ENCODE peak calls at places on chromosomes 6 and 20, in five cellular contexts. E, J, A, T and Q are unnamed samples.
A peak's percentile ranks its signal among the peaks of the same experiment; 100 is the strongest.

GRCh38 chr6:7878401-7878964 is 32.1 kb downstream of the TXNDC5 start:
- DNase-seq in E (no peak), J (no peak), A (no peak), T (peak; percentile 29), Q (no peak)

GRCh38 chr20:48975955-48976354 is 54.4 kb downstream of the ARFGEF2 start:
- DNase-seq in E (no peak), J (no peak), A (no peak), T (peak; percentile 43), Q (no peak)

GRCh38 chr6:74932214-74932923 is 273.5 kb downstream of the COL12A1 start:
- DNase-seq in E (no peak), J (no peak), A (no peak), T (no peak), Q (no peak)

GRCh38 chr6:170166511-170167122 is 124.3 kb downstream of the DLL1 start:
- DNase-seq in E (no peak), J (no peak), A (peak; percentile 8), T (no peak), Q (no peak)

GRCh38 chr6:164276211-164276610 is 861.7 kb downstream of the QKI start:
- DNase-seq in E (no peak), J (no peak), A (no peak), T (no peak), Q (no peak)

GRCh38 chr6:168313371-168314028 is 6.1 kb downstream of the DACT2 start:
- DNase-seq in E (no peak), J (no peak), A (no peak), T (no peak), Q (peak; percentile 60)

GRCh38 chr6:37654727-37655500 is 42.8 kb downstream of the MDGA1 start:
- DNase-seq in E (no peak), J (no peak), A (no peak), T (no peak), Q (no peak)

GRCh38 chr20:208937-209566 is 18.0 kb upstream of the DEFB129 start:
- DNase-seq in E (no peak), J (no peak), A (no peak), T (peak; percentile 76), Q (no peak)

GRCh38 chr6:34235605-34236422 is 859 bp upstream of the HMGA1 start:
- DNase-seq in E (peak; percentile 45), J (peak; percentile 78), A (peak; percentile 34), T (peak; percentile 57), Q (peak; percentile 73)

GRCh38 chr6:31094389-31094881 is 17.9 kb downstream of the C6orf15 start:
- DNase-seq in E (no peak), J (no peak), A (peak; percentile 24), T (no peak), Q (peak; percentile 38)

GRCh38 chr6:134722429-134722828 is 227.5 kb downstream of the ALDH8A1 start:
- DNase-seq in E (no peak), J (no peak), A (no peak), T (no peak), Q (no peak)

GRCh38 chr6:17633465-17634188 is 33.5 kb downstream of the FAM8A1 start:
- DNase-seq in E (no peak), J (no peak), A (no peak), T (no peak), Q (no peak)

GRCh38 chr20:24337074-24337473 is 132.4 kb upstream of the SYNDIG1 start:
- DNase-seq in E (no peak), J (no peak), A (no peak), T (no peak), Q (no peak)

GRCh38 chr20:32501709-32502108 is 83.4 kb downstream of the NOL4L start:
- DNase-seq in E (no peak), J (no peak), A (no peak), T (peak; percentile 51), Q (no peak)

GRCh38 chr6:155595264-155595663 is 139.6 kb upstream of the NOX3 start:
- DNase-seq in E (no peak), J (no peak), A (no peak), T (no peak), Q (no peak)

GRCh38 chr6:3229566-3230274 is 2.3 kb upstream of the TUBB2B start:
- DNase-seq in E (no peak), J (no peak), A (no peak), T (no peak), Q (no peak)

GRCh38 chr6:165729307-165729936 is 66.4 kb upstream of the PDE10A start:
- DNase-seq in E (no peak), J (no peak), A (peak; percentile 32), T (peak; percentile 23), Q (peak; percentile 54)

GRCh38 chr20:3734111-3734843 is 1.8 kb downstream of the HSPA12B start:
- DNase-seq in E (no peak), J (peak; percentile 71), A (no peak), T (no peak), Q (peak; percentile 73)

GRCh38 chr6:15184441-15184861 is 61.4 kb upstream of the JARID2 start:
- DNase-seq in E (no peak), J (no peak), A (no peak), T (no peak), Q (no peak)

GRCh38 chr6:45714795-45715507 is 300.7 kb downstream of the CLIC5 start:
- DNase-seq in E (no peak), J (peak; percentile 77), A (peak; percentile 48), T (peak; percentile 92), Q (peak; percentile 63)

GRCh38 chr6:7051780-7052440 is 55.9 kb upstream of the RREB1 start:
- DNase-seq in E (peak; percentile 18), J (peak; percentile 77), A (peak; percentile 78), T (no peak), Q (peak; percentile 73)

GRCh38 chr20:3082955-3083952 is 1.3 kb downstream of the AVP start:
- DNase-seq in E (no peak), J (no peak), A (no peak), T (no peak), Q (no peak)

GRCh38 chr6:90098025-90098474 is 198.6 kb downstream of the BACH2 start:
- DNase-seq in E (no peak), J (peak; percentile 82), A (peak; percentile 25), T (peak; percentile 75), Q (no peak)

GRCh38 chr6:292506-293184 is 358 bp downstream of the DUSP22 start:
- DNase-seq in E (no peak), J (peak; percentile 86), A (peak; percentile 66), T (peak; percentile 49), Q (peak; percentile 81)

GRCh38 chr20:3532089-3532615 is 61.3 kb downstream of the ATRN start:
- DNase-seq in E (no peak), J (no peak), A (no peak), T (no peak), Q (no peak)

GRCh38 chr6:52605610-52606185 is 28.8 kb upstream of the TRAM2 start:
- DNase-seq in E (no peak), J (no peak), A (no peak), T (no peak), Q (no peak)

GRCh38 chr6:31580807-31581437 is 1.3 kb downstream of the LTB start:
- DNase-seq in E (peak; percentile 87), J (peak; percentile 94), A (peak; percentile 88), T (peak; percentile 81), Q (peak; percentile 88)

GRCh38 chr6:17714879-17715860 is 8.4 kb upstream of the NUP153 start:
- DNase-seq in E (no peak), J (no peak), A (no peak), T (peak; percentile 94), Q (no peak)

GRCh38 chr6:50826803-50827202 is 8.1 kb downstream of the TFAP2B start:
- DNase-seq in E (no peak), J (no peak), A (no peak), T (no peak), Q (no peak)

GRCh38 chr6:5278047-5278446 is 16.7 kb downstream of the FARS2 start:
- DNase-seq in E (no peak), J (no peak), A (no peak), T (no peak), Q (no peak)

GRCh38 chr20:20521736-20522135 is 153.8 kb downstream of the INSM1 start:
- DNase-seq in E (no peak), J (no peak), A (no peak), T (no peak), Q (no peak)

GRCh38 chr6:93183513-93183912 is 235.8 kb downstream of the EPHA7 start:
- DNase-seq in E (no peak), J (no peak), A (no peak), T (no peak), Q (no peak)

GRCh38 chr6:35624341-35625070 is 64.2 kb downstream of the FKBP5 start:
- DNase-seq in E (no peak), J (no peak), A (no peak), T (peak; percentile 46), Q (no peak)

GRCh38 chr20:13009682-13010406 is 1.1 kb downstream of the SPTLC3 start:
- DNase-seq in E (no peak), J (peak; percentile 65), A (peak; percentile 44), T (peak; percentile 94), Q (peak; percentile 55)

GRCh38 chr6:158205220-158205944 is 37.2 kb downstream of the GTF2H5 start:
- DNase-seq in E (no peak), J (no peak), A (peak; percentile 71), T (no peak), Q (no peak)

GRCh38 chr6:89921197-89921596 is 26.9 kb downstream of the GJA10 start:
- DNase-seq in E (no peak), J (no peak), A (no peak), T (no peak), Q (no peak)

GRCh38 chr6:111761783-111762312 is 111.4 kb downstream of the FYN start:
- DNase-seq in E (no peak), J (no peak), A (no peak), T (peak; percentile 52), Q (no peak)